ENCODE peak calls at places on chromosomes 6 and 20, in four cellular contexts. One of them, this sample, is unnamed.

GRCh38 chr20:63752411-63753101 is 13.0 kb downstream of the SLC2A4RG start:
- DNase-seq in cardiac fibroblast: no peak
- DNase-seq in coronary artery: no peak
- DNase-seq in heart right ventricle: no peak
- DNase-seq in this sample: no peak

GRCh38 chr6:130780137-130780536 is 47.1 kb upstream of the SMLR1 start:
- DNase-seq in cardiac fibroblast: no peak
- DNase-seq in coronary artery: no peak
- DNase-seq in heart right ventricle: no peak
- DNase-seq in this sample: no peak

GRCh38 chr20:63610581-63611435 is 16.1 kb downstream of the GMEB2 start:
- DNase-seq in cardiac fibroblast: no peak
- DNase-seq in coronary artery: no peak
- DNase-seq in heart right ventricle: no peak
- DNase-seq in this sample: no peak

GRCh38 chr6:81487489-81487888 is 265.0 kb downstream of the TENT5A start:
- DNase-seq in cardiac fibroblast: peak
- DNase-seq in coronary artery: no peak
- DNase-seq in heart right ventricle: peak
- DNase-seq in this sample: no peak

GRCh38 chr6:73699656-73700055 is 3.7 kb downstream of the CD109 start:
- DNase-seq in cardiac fibroblast: peak
- DNase-seq in coronary artery: no peak
- DNase-seq in heart right ventricle: no peak
- DNase-seq in this sample: no peak

GRCh38 chr6:109034439-109035041 is 60.1 kb downstream of the SESN1 start:
- DNase-seq in cardiac fibroblast: peak
- DNase-seq in coronary artery: no peak
- DNase-seq in heart right ventricle: no peak
- DNase-seq in this sample: no peak

GRCh38 chr6:82013561-82014275 is 233.8 kb downstream of the IBTK start:
- DNase-seq in cardiac fibroblast: peak
- DNase-seq in coronary artery: peak
- DNase-seq in heart right ventricle: no peak
- DNase-seq in this sample: no peak

GRCh38 chr20:38073307-38074010 is 39.9 kb downstream of the RPRD1B start:
- DNase-seq in cardiac fibroblast: peak
- DNase-seq in coronary artery: peak
- DNase-seq in heart right ventricle: peak
- DNase-seq in this sample: no peak

GRCh38 chr6:32970413-32971244 is 2.2 kb downstream of the BRD2 start:
- DNase-seq in cardiac fibroblast: peak
- DNase-seq in coronary artery: peak
- DNase-seq in heart right ventricle: peak
- DNase-seq in this sample: no peak

GRCh38 chr6:125924169-125924568 is 32.4 kb upstream of the HINT3 start:
- DNase-seq in cardiac fibroblast: no peak
- DNase-seq in coronary artery: no peak
- DNase-seq in heart right ventricle: no peak
- DNase-seq in this sample: no peak

GRCh38 chr6:169223006-169223405 is 30.6 kb downstream of the THBS2 start:
- DNase-seq in cardiac fibroblast: no peak
- DNase-seq in coronary artery: no peak
- DNase-seq in heart right ventricle: no peak
- DNase-seq in this sample: no peak

GRCh38 chr6:132490024-132490423 is 22.9 kb downstream of the STX7 start:
- DNase-seq in cardiac fibroblast: peak
- DNase-seq in coronary artery: no peak
- DNase-seq in heart right ventricle: no peak
- DNase-seq in this sample: no peak

GRCh38 chr6:2877057-2877882 is 25.8 kb downstream of the SERPINB9 start:
- DNase-seq in cardiac fibroblast: peak
- DNase-seq in coronary artery: no peak
- DNase-seq in heart right ventricle: no peak
- DNase-seq in this sample: no peak

GRCh38 chr6:133917781-133918180 is 28.9 kb downstream of the TCF21 start:
- DNase-seq in cardiac fibroblast: no peak
- DNase-seq in coronary artery: no peak
- DNase-seq in heart right ventricle: no peak
- DNase-seq in this sample: no peak

GRCh38 chr20:50099565-50099991 is 13.4 kb downstream of the UBE2V1 start:
- DNase-seq in cardiac fibroblast: no peak
- DNase-seq in coronary artery: no peak
- DNase-seq in heart right ventricle: no peak
- DNase-seq in this sample: no peak

GRCh38 chr6:161038229-161039003 is 46.8 kb downstream of the MAP3K4 start:
- DNase-seq in cardiac fibroblast: peak
- DNase-seq in coronary artery: no peak
- DNase-seq in heart right ventricle: no peak
- DNase-seq in this sample: no peak

GRCh38 chr6:83464741-83465140 is 33.9 kb upstream of the ME1 start:
- DNase-seq in cardiac fibroblast: no peak
- DNase-seq in coronary artery: no peak
- DNase-seq in heart right ventricle: no peak
- DNase-seq in this sample: no peak

GRCh38 chr6:154536922-154537449 is 26.5 kb upstream of the CNKSR3 start:
- DNase-seq in cardiac fibroblast: no peak
- DNase-seq in coronary artery: no peak
- DNase-seq in heart right ventricle: no peak
- DNase-seq in this sample: no peak

GRCh38 chr20:15842872-15843271 is 730.4 kb downstream of the KIF16B start:
- DNase-seq in cardiac fibroblast: no peak
- DNase-seq in coronary artery: no peak
- DNase-seq in heart right ventricle: no peak
- DNase-seq in this sample: no peak

GRCh38 chr20:8117636-8118413 is 14.2 kb upstream of the PLCB1 start:
- DNase-seq in cardiac fibroblast: peak
- DNase-seq in coronary artery: no peak
- DNase-seq in heart right ventricle: no peak
- DNase-seq in this sample: no peak

GRCh38 chr6:158655569-158656450 is 6.0 kb downstream of the SYTL3 start:
- DNase-seq in cardiac fibroblast: no peak
- DNase-seq in coronary artery: no peak
- DNase-seq in heart right ventricle: no peak
- DNase-seq in this sample: no peak

GRCh38 chr20:53276143-53276542 is 304.0 kb downstream of the TSHZ2 start:
- DNase-seq in cardiac fibroblast: no peak
- DNase-seq in coronary artery: no peak
- DNase-seq in heart right ventricle: peak
- DNase-seq in this sample: no peak

GRCh38 chr6:52255434-52255833 is 11.1 kb upstream of the IL17F start:
- DNase-seq in cardiac fibroblast: no peak
- DNase-seq in coronary artery: no peak
- DNase-seq in heart right ventricle: no peak
- DNase-seq in this sample: no peak

GRCh38 chr6:168052291-168052891 is 26.6 kb downstream of the FRMD1 start:
- DNase-seq in cardiac fibroblast: no peak
- DNase-seq in coronary artery: no peak
- DNase-seq in heart right ventricle: no peak
- DNase-seq in this sample: no peak

GRCh38 chr6:24924956-24925355 is 10.8 kb downstream of the RIPOR2 start:
- DNase-seq in cardiac fibroblast: no peak
- DNase-seq in coronary artery: no peak
- DNase-seq in heart right ventricle: no peak
- DNase-seq in this sample: no peak

GRCh38 chr20:2133318-2134183 is 31.9 kb downstream of the STK35 start:
- DNase-seq in cardiac fibroblast: peak
- DNase-seq in coronary artery: no peak
- DNase-seq in heart right ventricle: no peak
- DNase-seq in this sample: no peak

GRCh38 chr6:150252714-150253444 is 110.0 kb downstream of the PPP1R14C start:
- DNase-seq in cardiac fibroblast: peak
- DNase-seq in coronary artery: no peak
- DNase-seq in heart right ventricle: no peak
- DNase-seq in this sample: no peak

GRCh38 chr20:37567671-37568588 is 40.3 kb upstream of the BLCAP start:
- DNase-seq in cardiac fibroblast: no peak
- DNase-seq in coronary artery: no peak
- DNase-seq in heart right ventricle: no peak
- DNase-seq in this sample: no peak

GRCh38 chr6:112214749-112215269 is 39.6 kb downstream of the LAMA4 start:
- DNase-seq in cardiac fibroblast: no peak
- DNase-seq in coronary artery: no peak
- DNase-seq in heart right ventricle: no peak
- DNase-seq in this sample: no peak

GRCh38 chr6:26412225-26412624 is 10.2 kb downstream of the BTN3A1 start:
- DNase-seq in cardiac fibroblast: no peak
- DNase-seq in coronary artery: no peak
- DNase-seq in heart right ventricle: no peak
- DNase-seq in this sample: no peak

GRCh38 chr20:34220581-34220980 is 20.6 kb upstream of the ASIP start:
- DNase-seq in cardiac fibroblast: peak
- DNase-seq in coronary artery: no peak
- DNase-seq in heart right ventricle: no peak
- DNase-seq in this sample: no peak

GRCh38 chr6:2020909-2021308 is 224.5 kb downstream of the GMDS start:
- DNase-seq in cardiac fibroblast: peak
- DNase-seq in coronary artery: no peak
- DNase-seq in heart right ventricle: no peak
- DNase-seq in this sample: no peak

GRCh38 chr6:45369870-45370269 is 7.9 kb downstream of the SUPT3H start:
- DNase-seq in cardiac fibroblast: no peak
- DNase-seq in coronary artery: no peak
- DNase-seq in heart right ventricle: no peak
- DNase-seq in this sample: no peak

GRCh38 chr20:10508468-10509251 is 73.6 kb downstream of the SLX4IP start:
- DNase-seq in cardiac fibroblast: peak
- DNase-seq in coronary artery: no peak
- DNase-seq in heart right ventricle: no peak
- DNase-seq in this sample: no peak

GRCh38 chr20:35788796-35789195 is 17.0 kb downstream of the PHF20 start:
- DNase-seq in cardiac fibroblast: no peak
- DNase-seq in coronary artery: no peak
- DNase-seq in heart right ventricle: no peak
- DNase-seq in this sample: no peak

GRCh38 chr6:126337323-126337722 is 2.6 kb upstream of the CENPW start:
- DNase-seq in cardiac fibroblast: peak
- DNase-seq in coronary artery: no peak
- DNase-seq in heart right ventricle: no peak
- DNase-seq in this sample: no peak

GRCh38 chr6:145814035-145814500 is 527 bp downstream of the FBXO30 start:
- DNase-seq in cardiac fibroblast: peak
- DNase-seq in coronary artery: no peak
- DNase-seq in heart right ventricle: peak
- DNase-seq in this sample: no peak

DNA sequence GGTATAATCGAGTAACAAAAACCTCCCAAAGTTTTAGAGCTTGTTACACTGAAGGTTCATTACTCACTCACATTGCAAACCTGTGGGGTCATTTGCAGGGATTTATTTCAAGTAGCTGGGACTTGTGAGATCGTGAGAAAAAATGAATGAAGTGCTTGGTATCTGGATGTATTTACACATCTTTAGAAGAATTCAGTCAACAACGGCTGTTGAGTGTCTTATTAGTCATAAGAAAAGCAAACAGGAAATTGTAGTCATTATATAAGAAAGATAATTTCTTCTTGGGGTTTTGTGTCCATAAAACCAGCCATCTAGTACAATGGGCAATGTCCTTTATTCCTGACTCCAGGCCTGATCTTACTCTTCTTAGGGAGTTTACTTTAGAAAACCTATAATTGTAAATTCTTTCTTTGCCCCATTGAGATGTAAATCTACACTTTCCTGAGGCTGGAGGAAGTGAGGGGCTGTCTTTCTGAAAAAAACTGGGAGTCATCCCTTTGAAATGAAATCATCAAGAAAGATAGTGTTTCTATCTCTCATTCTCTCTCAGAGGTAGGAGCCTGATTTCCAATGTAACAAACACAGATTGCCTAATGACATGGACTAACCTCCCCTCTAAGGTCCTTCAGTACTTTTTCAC is 202.5 kb upstream of the ASCC3 start:
- DNase-seq in cardiac fibroblast: peak
- DNase-seq in coronary artery: no peak
- DNase-seq in heart right ventricle: no peak
- DNase-seq in this sample: no peak
- TF ChIP-seq CTCF in cardiac fibroblast: no peak
- TF ChIP-seq CTCF in coronary artery: no peak
- TF ChIP-seq CTCF in heart right ventricle: no peak
- TF ChIP-seq CTCF in this sample: no peak

GRCh38 chr20:57867807-57868206 is 158.0 kb upstream of the PMEPA1 start:
- DNase-seq in cardiac fibroblast: no peak
- DNase-seq in coronary artery: no peak
- DNase-seq in heart right ventricle: no peak
- DNase-seq in this sample: no peak
- TF ChIP-seq CTCF in cardiac fibroblast: no peak
- TF ChIP-seq CTCF in coronary artery: no peak
- TF ChIP-seq CTCF in heart right ventricle: no peak
- TF ChIP-seq CTCF in this sample: no peak

DNA sequence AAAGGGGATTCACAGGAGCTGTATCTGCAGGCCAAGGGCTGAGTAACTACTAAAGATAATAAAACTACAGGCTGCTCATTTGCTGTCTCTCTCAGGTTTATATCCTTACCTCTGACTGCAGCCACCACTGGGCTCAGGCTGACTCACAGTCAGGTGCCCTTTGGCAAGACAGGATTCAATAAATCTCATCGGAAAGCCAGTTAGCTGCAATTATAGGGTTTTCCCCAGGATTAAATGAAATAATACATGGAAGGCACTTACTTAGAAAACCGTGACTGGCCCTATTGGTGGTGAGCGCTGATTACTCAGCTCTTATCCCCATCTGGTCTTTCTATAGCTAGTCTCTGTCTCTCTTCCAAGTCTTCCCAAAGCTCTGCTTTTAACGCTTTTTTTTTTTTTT is 26.4 kb downstream of the RMND1 start:
- DNase-seq in cardiac fibroblast: no peak
- DNase-seq in coronary artery: no peak
- DNase-seq in heart right ventricle: no peak
- DNase-seq in this sample: peak
- TF ChIP-seq CTCF in cardiac fibroblast: no peak
- TF ChIP-seq CTCF in coronary artery: no peak
- TF ChIP-seq CTCF in heart right ventricle: no peak
- TF ChIP-seq CTCF in this sample: no peak

GRCh38 chr6:97703661-97704060 is 420.6 kb upstream of the MMS22L start:
- DNase-seq in cardiac fibroblast: no peak
- DNase-seq in coronary artery: no peak
- DNase-seq in heart right ventricle: no peak
- DNase-seq in this sample: no peak

GRCh38 chr6:97702226-97702625 is 419.2 kb upstream of the MMS22L start:
- DNase-seq in cardiac fibroblast: no peak
- DNase-seq in coronary artery: no peak
- DNase-seq in heart right ventricle: no peak
- DNase-seq in this sample: no peak

DNA sequence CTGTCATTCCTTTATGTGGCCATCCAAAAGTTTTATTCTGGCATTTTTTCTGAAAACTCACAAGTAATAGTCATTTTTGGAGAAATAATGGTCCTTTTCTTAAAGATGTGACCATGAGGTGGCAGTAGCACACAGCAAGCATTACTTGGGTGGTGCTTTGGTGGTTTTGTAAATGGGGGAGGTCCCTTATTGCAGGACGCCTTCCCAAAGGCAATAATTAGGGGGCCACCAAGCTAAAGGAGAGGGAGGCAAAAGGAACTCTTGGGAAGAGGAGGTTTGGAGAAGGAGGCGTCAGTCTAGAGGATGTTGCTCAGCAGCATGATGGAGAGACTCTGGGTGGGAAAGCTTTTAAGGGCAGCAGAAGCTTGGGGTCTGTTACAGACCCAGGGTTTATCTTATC is 422.6 kb upstream of the MMS22L start:
- DNase-seq in cardiac fibroblast: peak
- DNase-seq in coronary artery: no peak
- DNase-seq in heart right ventricle: no peak
- DNase-seq in this sample: no peak
- TF ChIP-seq CTCF in cardiac fibroblast: peak
- TF ChIP-seq CTCF in coronary artery: no peak
- TF ChIP-seq CTCF in heart right ventricle: peak
- TF ChIP-seq CTCF in this sample: peak